ENCODE peak calls at places on chromosomes 11 and 22, in four cellular contexts. V, D, H and U are unnamed samples.
A peak's percentile ranks its signal among the peaks of the same experiment; 100 is the strongest.

GRCh38 chr22:42797021-42797420 is 60.1 kb downstream of the ARFGAP3 start:
- DNase-seq in V (peak; percentile 79), D (no peak), H (no peak), U (no peak)

GRCh38 chr11:37500425-37500824 is 902.4 kb upstream of the RAG2 start:
- DNase-seq in V (no peak), D (no peak), H (no peak), U (no peak)

GRCh38 chr11:111565111-111565720 is 24.7 kb downstream of the LAYN start:
- DNase-seq in V (no peak), D (peak; percentile 48), H (peak; percentile 68), U (peak; percentile 73)

GRCh38 chr22:21837184-21837979 is 30.1 kb downstream of the MAPK1 start:
- DNase-seq in V (no peak), D (no peak), H (no peak), U (no peak)

GRCh38 chr22:49965291-49966040 is 4.9 kb downstream of the PIM3 start:
- DNase-seq in V (peak; percentile 55), D (peak; percentile 19), H (peak; percentile 16), U (peak; percentile 42)

GRCh38 chr11:106585061-106585460 is 433.2 kb downstream of the GUCY1A2 start:
- DNase-seq in V (no peak), D (peak; percentile 1), H (no peak), U (no peak)

GRCh38 chr11:14259870-14260269 is 99.1 kb downstream of the RRAS2 start:
- DNase-seq in V (no peak), D (no peak), H (peak; percentile 41), U (no peak)

GRCh38 chr11:85182437-85183109 is 444.6 kb downstream of the DLG2 start:
- DNase-seq in V (no peak), D (peak; percentile 24), H (no peak), U (no peak)

GRCh38 chr11:10605941-10606381 is 37.5 kb upstream of the LYVE1 start:
- DNase-seq in V (peak; percentile 68), D (no peak), H (peak; percentile 49), U (peak; percentile 70)

GRCh38 chr11:117862019-117862725 is 14.3 kb downstream of the FXYD6 start:
- DNase-seq in V (peak; percentile 70), D (no peak), H (no peak), U (no peak)

GRCh38 chr22:31952459-31952858 is 8.1 kb downstream of the YWHAH start:
- DNase-seq in V (no peak), D (no peak), H (no peak), U (no peak)

GRCh38 chr11:32775908-32776307 is 18.6 kb downstream of the CCDC73 start:
- DNase-seq in V (no peak), D (no peak), H (no peak), U (no peak)

GRCh38 chr11:33778682-33779081 is 4.4 kb upstream of the FBXO3 start:
- DNase-seq in V (no peak), D (peak; percentile 67), H (no peak), U (no peak)

GRCh38 chr11:69479591-69480271 is 1.7 kb upstream of the LINC01488 start:
- DNase-seq in V (peak; percentile 35), D (no peak), H (peak; percentile 93), U (peak; percentile 67)

GRCh38 chr11:46380340-46381045 is 976 bp upstream of the MDK start:
- DNase-seq in V (peak; percentile 77), D (peak; percentile 87), H (peak; percentile 87), U (peak; percentile 77)

GRCh38 chr11:131473510-131473909 is 103.1 kb downstream of the NTM start:
- DNase-seq in V (no peak), D (no peak), H (no peak), U (no peak)

GRCh38 chr22:47196493-47196849 is 434.0 kb downstream of the TBC1D22A start:
- DNase-seq in V (no peak), D (no peak), H (no peak), U (peak; percentile 23)

GRCh38 chr11:69460540-69461257 is 20.8 kb upstream of the LINC01488 start:
- DNase-seq in V (no peak), D (no peak), H (no peak), U (no peak)

GRCh38 chr22:23457586-23457985 is 122.5 kb downstream of the IGLL1 start:
- DNase-seq in V (no peak), D (no peak), H (no peak), U (no peak)

GRCh38 chr22:17554814-17555213 is 8.5 kb upstream of the SLC25A18 start:
- DNase-seq in V (no peak), D (no peak), H (no peak), U (no peak)

GRCh38 chr22:17578129-17578754 is 14.9 kb downstream of the SLC25A18 start:
- DNase-seq in V (peak; percentile 76), D (no peak), H (peak; percentile 53), U (peak; percentile 76)

GRCh38 chr22:45969414-45969799 is 7.6 kb downstream of the WNT7B start:
- DNase-seq in V (no peak), D (peak; percentile 57), H (no peak), U (no peak)

GRCh38 chr11:45917623-45918330 is at the start of gene PEX16:
- DNase-seq in V (peak; percentile 99), D (peak; percentile 97), H (peak; percentile 97), U (peak; percentile 99)

GRCh38 chr11:129846508-129847335 is 31.1 kb downstream of the TMEM45B start:
- DNase-seq in V (no peak), D (no peak), H (peak; percentile 24), U (no peak)

GRCh38 chr11:68574308-68574707 is 110.0 kb upstream of the GAL start:
- DNase-seq in V (no peak), D (no peak), H (no peak), U (no peak)

GRCh38 chr11:10725114-10725906 is 25.7 kb upstream of the CTR9 start:
- DNase-seq in V (no peak), D (no peak), H (no peak), U (no peak)

GRCh38 chr11:123407124-123407995 is 22.7 kb upstream of the GRAMD1B start:
- DNase-seq in V (peak; percentile 59), D (peak; percentile 57), H (peak; percentile 79), U (no peak)

GRCh38 chr22:31556627-31557203 is 60.4 kb downstream of the SFI1 start:
- DNase-seq in V (no peak), D (peak; percentile 46), H (no peak), U (no peak)

GRCh38 chr11:132576706-132577105 is 955.6 kb downstream of the OPCML start:
- DNase-seq in V (no peak), D (no peak), H (no peak), U (no peak)

GRCh38 chr11:69609351-69609750 is 31.6 kb upstream of the CCND1 start:
- DNase-seq in V (no peak), D (no peak), H (no peak), U (no peak)

GRCh38 chr11:96008161-96008560 is 84.3 kb upstream of the MTMR2 start:
- DNase-seq in V (no peak), D (no peak), H (no peak), U (no peak)

GRCh38 chr22:35590634-35591295 is 26.4 kb downstream of the MB start:
- DNase-seq in V (peak; percentile 86), D (no peak), H (no peak), U (peak; percentile 44)

GRCh38 chr22:35587896-35588295 is 29.2 kb downstream of the MB start:
- DNase-seq in V (no peak), D (no peak), H (no peak), U (no peak)

GRCh38 chr22:35591696-35592417 is 25.3 kb downstream of the MB start:
- DNase-seq in V (no peak), D (no peak), H (no peak), U (no peak)

GRCh38 chr22:35589071-35589735 is 27.9 kb downstream of the MB start:
- DNase-seq in V (peak; percentile 92), D (no peak), H (peak; percentile 22), U (no peak)

DNA sequence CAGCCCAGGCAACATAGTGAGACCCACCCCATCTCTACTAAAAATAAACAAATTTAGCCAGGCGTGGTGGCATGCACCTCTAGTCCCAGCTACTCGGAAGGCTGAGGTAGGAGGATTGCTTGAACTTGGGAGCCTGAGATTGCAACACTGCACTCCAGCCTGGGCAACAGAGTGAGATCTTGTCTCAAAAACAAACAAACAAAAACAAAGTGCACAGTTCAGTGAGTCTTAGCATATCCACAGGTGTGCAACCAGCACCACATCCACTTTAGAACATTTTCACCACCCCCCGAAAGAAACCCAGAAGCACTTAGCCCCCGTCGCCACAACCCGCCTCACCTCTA is 27.4 kb downstream of the MB start:
- DNase-seq in V (no peak), D (no peak), H (no peak), U (no peak)
- H3K4me3 ChIP-seq in V (no peak overlapping the region), D (no peak overlapping the region), H (no peak overlapping the region), U (no peak overlapping the region)

DNA sequence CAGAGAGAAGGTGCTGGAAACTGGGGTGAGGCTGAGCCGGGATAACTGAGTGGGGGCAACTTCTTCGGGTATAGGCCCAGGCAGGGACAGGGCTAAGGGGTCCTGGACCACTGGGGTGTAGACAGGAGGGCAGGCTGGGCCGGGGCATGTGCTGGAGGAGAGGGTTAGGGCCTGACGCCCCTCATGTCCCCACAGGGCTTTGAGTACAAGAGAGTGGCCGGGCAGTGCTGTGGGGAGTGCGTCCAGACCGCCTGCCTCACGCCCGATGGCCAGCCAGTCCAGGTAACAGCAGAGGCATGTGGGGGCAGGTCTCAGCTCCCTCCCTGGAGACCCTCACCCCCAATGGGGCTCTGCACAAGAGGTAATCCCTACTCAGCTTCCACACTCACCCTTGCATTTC is 36.7 kb downstream of the MUC5B start:
- DNase-seq in V (no peak), D (no peak), H (no peak), U (no peak)
- H3K9me3 ChIP-seq in V (no peaks in the 10 kb centered on the region), D (no peaks in the 10 kb centered on the region), H (no peaks in the 10 kb centered on the region), U (no peaks in the 10 kb centered on the region)

GRCh38 chr22:39152024-39152510 is 413 bp downstream of the CBX7 start:
- DNase-seq in V (peak; percentile 49), D (no peak), H (no peak), U (no peak)

GRCh38 chr22:39150848-39151215 is 1.6 kb downstream of the CBX7 start:
- DNase-seq in V (no peak), D (no peak), H (no peak), U (no peak)

GRCh38 chr22:39149915-39150847 is 2.3 kb downstream of the CBX7 start:
- DNase-seq in V (peak; percentile 49), D (no peak), H (no peak), U (no peak)

GRCh38 chr22:39152511-39153219 is at the start of gene CBX7:
- DNase-seq in V (peak; percentile 97), D (peak; percentile 94), H (peak; percentile 94), U (peak; percentile 96)

GRCh38 chr22:39151329-39151975 is 1.0 kb downstream of the CBX7 start:
- DNase-seq in V (peak; percentile 64), D (no peak), H (no peak), U (no peak)
- H3K4me1 ChIP-seq in V (peaks cover 51% of the 10 kb centered on the region), D (peaks cover 2% of the 10 kb centered on the region), H (peaks cover 49% of the 10 kb centered on the region), U (no peaks in the 10 kb centered on the region)

GRCh38 chr11:72239849-72240460 is 4.0 kb downstream of the PHOX2A start:
- DNase-seq in V (peak; percentile 86), D (no peak), H (peak; percentile 74), U (no peak)
- H3K4me3 ChIP-seq in V (peak overlapping the region; percentile 60), D (peak overlapping the region; percentile 49), H (peak overlapping the region; percentile 31), U (no peak overlapping the region)